ENCODE peak calls at places on chromosomes 7 and 10, in seven cellular contexts. O is KBM-7, D is choroid plexus epithelial cell, S is GM04504, V is left cardiac atrium, A is AG04450, B is Ammon's horn. L is an unnamed sample.

GRCh38 chr10:26331376-26331775 is 106.8 kb upstream of the APBB1IP start:
- DNase-seq in B (no peak), O (no peak), V (no peak), S (no peak), D (no peak), A (no peak), L (no peak)

GRCh38 chr7:135666156-135666555 is 3.8 kb downstream of the STMP1 start:
- DNase-seq in O (no peak), A (no peak), B (no peak), V (no peak), S (no peak), D (no peak), L (no peak)

GRCh38 chr10:109723305-109723704 is 200.0 kb downstream of the XPNPEP1 start:
- DNase-seq in B (no peak), O (no peak), S (no peak), V (no peak), A (no peak), D (no peak), L (no peak)

GRCh38 chr7:94182066-94182465 is 177.9 kb upstream of the BET1 start:
- DNase-seq in D (peak; percentile 90), V (no peak), A (peak; percentile 77), B (no peak), S (no peak), O (no peak), L (no peak)

GRCh38 chr7:91569702-91570457 is 305.6 kb downstream of the FZD1 start:
- DNase-seq in O (no peak), D (no peak), B (no peak), S (peak; percentile 21), A (no peak), V (no peak), L (no peak)

GRCh38 chr10:130352291-130352645 is 216.1 kb downstream of the GLRX3 start:
- DNase-seq in S (no peak), D (no peak), O (no peak), A (no peak), B (no peak), V (no peak), L (no peak)

GRCh38 chr7:27389508-27389907 is 146.9 kb downstream of the EVX1 start:
- DNase-seq in B (no peak), A (no peak), S (no peak), O (no peak), V (no peak), D (no peak), L (no peak)

GRCh38 chr10:19432000-19432399 is 383.4 kb downstream of the MALRD1 start:
- DNase-seq in V (no peak), A (no peak), S (no peak), D (no peak), O (no peak), B (no peak), L (no peak)

GRCh38 chr7:110157631-110158362 is 933.1 kb upstream of the LRRN3 start:
- DNase-seq in B (no peak), A (no peak), O (no peak), S (no peak), V (no peak), D (peak; percentile 62), L (no peak)

GRCh38 chr10:80094236-80094635 is 15.8 kb downstream of the TMEM254 start:
- DNase-seq in B (no peak), A (no peak), S (no peak), O (no peak), V (no peak), D (no peak), L (no peak)

GRCh38 chr7:87059525-87060287 is at the start of gene ELAPOR2:
- DNase-seq in B (peak; percentile 89), D (peak; percentile 15), A (no peak), S (peak; percentile 10), O (peak; percentile 74), V (peak; percentile 78), L (peak; percentile 75)

GRCh38 chr7:105691692-105692564 is 110.6 kb upstream of the EFCAB10 start:
- DNase-seq in V (peak; percentile 46), O (no peak), A (peak; percentile 80), S (peak; percentile 44), B (peak; percentile 74), D (peak; percentile 95), L (no peak)

GRCh38 chr7:39683216-39683845 is 60.0 kb downstream of the RALA start:
- DNase-seq in S (no peak), O (no peak), A (no peak), V (no peak), D (peak; percentile 52), B (no peak), L (no peak)

GRCh38 chr10:30974773-30975386 is 56.8 kb downstream of the ZNF438 start:
- DNase-seq in S (no peak), V (no peak), O (no peak), D (peak; percentile 52), B (no peak), A (no peak), L (no peak)